ENCODE peak calls at places on chromosomes 3 and 15, in nine cellular contexts. One of them, this sample, is unnamed.
A peak's percentile ranks its signal among the peaks of the same experiment; 100 is the strongest.

GRCh38 chr3:57727096-57727495 is 29.0 kb upstream of the SLMAP start:
- DNase-seq in stimulated activated CD8-positive, alpha-beta memory T cell treated with anti-CD3 and anti-CD28 coated beads, Interleukin-7, amount 100 ng/mL, for 48 hours: no peak
- DNase-seq in stimulated activated naive CD8-positive, alpha-beta T cell treated with anti-CD3 and anti-CD28 coated beads, Interleukin-15, amount 100 ng/mL, for 72 hours: no peak
- DNase-seq in omental fat pad: no peak
- DNase-seq in activated CD4-positive, CD25-positive, alpha-beta regulatory T cell: no peak
- DNase-seq in cardiac septum: no peak
- DNase-seq in LoVo: no peak
- DNase-seq in iris pigment epithelial cell: peak; percentile 63
- DNase-seq in activated T-helper 1 cell treated with anti-CD3 and anti-CD28 coated beads, Interleukin-2, amount 50 U/mL, for 16 hours: no peak
- DNase-seq in this sample: no peak

GRCh38 chr3:23591374-23591773 is 214.4 kb upstream of the UBE2E1 start:
- DNase-seq in iris pigment epithelial cell: no peak
- DNase-seq in cardiac septum: no peak
- DNase-seq in LoVo: no peak
- DNase-seq in omental fat pad: no peak
- DNase-seq in activated T-helper 1 cell treated with anti-CD3 and anti-CD28 coated beads, Interleukin-2, amount 50 U/mL, for 16 hours: no peak
- DNase-seq in stimulated activated CD8-positive, alpha-beta memory T cell treated with anti-CD3 and anti-CD28 coated beads, Interleukin-7, amount 100 ng/mL, for 48 hours: no peak
- DNase-seq in activated CD4-positive, CD25-positive, alpha-beta regulatory T cell: no peak
- DNase-seq in stimulated activated naive CD8-positive, alpha-beta T cell treated with anti-CD3 and anti-CD28 coated beads, Interleukin-15, amount 100 ng/mL, for 72 hours: no peak
- DNase-seq in this sample: no peak

GRCh38 chr15:66747223-66747622 is 45.2 kb downstream of the SMAD6 start:
- DNase-seq in omental fat pad: no peak
- DNase-seq in LoVo: no peak
- DNase-seq in stimulated activated CD8-positive, alpha-beta memory T cell treated with anti-CD3 and anti-CD28 coated beads, Interleukin-7, amount 100 ng/mL, for 48 hours: no peak
- DNase-seq in iris pigment epithelial cell: no peak
- DNase-seq in cardiac septum: no peak
- DNase-seq in activated T-helper 1 cell treated with anti-CD3 and anti-CD28 coated beads, Interleukin-2, amount 50 U/mL, for 16 hours: no peak
- DNase-seq in activated CD4-positive, CD25-positive, alpha-beta regulatory T cell: no peak
- DNase-seq in stimulated activated naive CD8-positive, alpha-beta T cell treated with anti-CD3 and anti-CD28 coated beads, Interleukin-15, amount 100 ng/mL, for 72 hours: no peak
- DNase-seq in this sample: no peak

GRCh38 chr3:134312873-134313838 is 61.1 kb downstream of the AMOTL2 start:
- DNase-seq in omental fat pad: no peak
- DNase-seq in activated T-helper 1 cell treated with anti-CD3 and anti-CD28 coated beads, Interleukin-2, amount 50 U/mL, for 16 hours: no peak
- DNase-seq in iris pigment epithelial cell: peak; percentile 81
- DNase-seq in stimulated activated naive CD8-positive, alpha-beta T cell treated with anti-CD3 and anti-CD28 coated beads, Interleukin-15, amount 100 ng/mL, for 72 hours: no peak
- DNase-seq in cardiac septum: no peak
- DNase-seq in stimulated activated CD8-positive, alpha-beta memory T cell treated with anti-CD3 and anti-CD28 coated beads, Interleukin-7, amount 100 ng/mL, for 48 hours: no peak
- DNase-seq in activated CD4-positive, CD25-positive, alpha-beta regulatory T cell: no peak
- DNase-seq in LoVo: no peak
- DNase-seq in this sample: peak; percentile 91

GRCh38 chr3:187947927-187948682 is 202.8 kb upstream of the BCL6 start:
- DNase-seq in stimulated activated CD8-positive, alpha-beta memory T cell treated with anti-CD3 and anti-CD28 coated beads, Interleukin-7, amount 100 ng/mL, for 48 hours: no peak
- DNase-seq in iris pigment epithelial cell: no peak
- DNase-seq in cardiac septum: peak; percentile 79
- DNase-seq in activated T-helper 1 cell treated with anti-CD3 and anti-CD28 coated beads, Interleukin-2, amount 50 U/mL, for 16 hours: no peak
- DNase-seq in omental fat pad: no peak
- DNase-seq in stimulated activated naive CD8-positive, alpha-beta T cell treated with anti-CD3 and anti-CD28 coated beads, Interleukin-15, amount 100 ng/mL, for 72 hours: no peak
- DNase-seq in activated CD4-positive, CD25-positive, alpha-beta regulatory T cell: no peak
- DNase-seq in LoVo: no peak
- DNase-seq in this sample: no peak

GRCh38 chr3:195761031-195761430 is 40.3 kb downstream of the MUC20 start:
- DNase-seq in iris pigment epithelial cell: no peak
- DNase-seq in stimulated activated CD8-positive, alpha-beta memory T cell treated with anti-CD3 and anti-CD28 coated beads, Interleukin-7, amount 100 ng/mL, for 48 hours: no peak
- DNase-seq in activated T-helper 1 cell treated with anti-CD3 and anti-CD28 coated beads, Interleukin-2, amount 50 U/mL, for 16 hours: no peak
- DNase-seq in omental fat pad: no peak
- DNase-seq in cardiac septum: peak; percentile 36
- DNase-seq in stimulated activated naive CD8-positive, alpha-beta T cell treated with anti-CD3 and anti-CD28 coated beads, Interleukin-15, amount 100 ng/mL, for 72 hours: no peak
- DNase-seq in activated CD4-positive, CD25-positive, alpha-beta regulatory T cell: no peak
- DNase-seq in LoVo: no peak
- DNase-seq in this sample: no peak

GRCh38 chr3:188697127-188697526 is 474.6 kb upstream of the TPRG1 start:
- DNase-seq in activated CD4-positive, CD25-positive, alpha-beta regulatory T cell: no peak
- DNase-seq in stimulated activated naive CD8-positive, alpha-beta T cell treated with anti-CD3 and anti-CD28 coated beads, Interleukin-15, amount 100 ng/mL, for 72 hours: no peak
- DNase-seq in omental fat pad: no peak
- DNase-seq in activated T-helper 1 cell treated with anti-CD3 and anti-CD28 coated beads, Interleukin-2, amount 50 U/mL, for 16 hours: no peak
- DNase-seq in stimulated activated CD8-positive, alpha-beta memory T cell treated with anti-CD3 and anti-CD28 coated beads, Interleukin-7, amount 100 ng/mL, for 48 hours: no peak
- DNase-seq in LoVo: no peak
- DNase-seq in cardiac septum: no peak
- DNase-seq in iris pigment epithelial cell: no peak
- DNase-seq in this sample: no peak

GRCh38 chr15:61063875-61064320 is 165.2 kb downstream of the RORA start:
- DNase-seq in omental fat pad: no peak
- DNase-seq in stimulated activated naive CD8-positive, alpha-beta T cell treated with anti-CD3 and anti-CD28 coated beads, Interleukin-15, amount 100 ng/mL, for 72 hours: no peak
- DNase-seq in activated CD4-positive, CD25-positive, alpha-beta regulatory T cell: no peak
- DNase-seq in stimulated activated CD8-positive, alpha-beta memory T cell treated with anti-CD3 and anti-CD28 coated beads, Interleukin-7, amount 100 ng/mL, for 48 hours: no peak
- DNase-seq in LoVo: peak; percentile 10
- DNase-seq in cardiac septum: no peak
- DNase-seq in iris pigment epithelial cell: no peak
- DNase-seq in activated T-helper 1 cell treated with anti-CD3 and anti-CD28 coated beads, Interleukin-2, amount 50 U/mL, for 16 hours: no peak
- DNase-seq in this sample: no peak

GRCh38 chr15:89575146-89575655 is at the start of gene TICRR:
- DNase-seq in activated CD4-positive, CD25-positive, alpha-beta regulatory T cell: peak; percentile 77
- DNase-seq in activated T-helper 1 cell treated with anti-CD3 and anti-CD28 coated beads, Interleukin-2, amount 50 U/mL, for 16 hours: peak; percentile 87
- DNase-seq in omental fat pad: peak; percentile 85
- DNase-seq in stimulated activated CD8-positive, alpha-beta memory T cell treated with anti-CD3 and anti-CD28 coated beads, Interleukin-7, amount 100 ng/mL, for 48 hours: peak; percentile 84
- DNase-seq in cardiac septum: peak; percentile 97
- DNase-seq in stimulated activated naive CD8-positive, alpha-beta T cell treated with anti-CD3 and anti-CD28 coated beads, Interleukin-15, amount 100 ng/mL, for 72 hours: peak; percentile 93
- DNase-seq in iris pigment epithelial cell: peak; percentile 100
- DNase-seq in LoVo: peak; percentile 100
- DNase-seq in this sample: peak; percentile 98

This sample was measured in Calu3.